ENCODE peak calls at places on chromosomes 4 and X, in seven cellular contexts. One of them, this sample, is unnamed.

GRCh38 chr4:175891863-175892262 is 79.8 kb upstream of the GPM6A start:
- DNase-seq in HCT116: peak
- DNase-seq in K562: no peak
- DNase-seq in HepG2: peak
- DNase-seq in GM12878: no peak
- DNase-seq in SK-N-SH: peak
- DNase-seq in H1: no peak
- DNase-seq in this sample: peak

GRCh38 chr4:3257691-3258482 is 8.9 kb downstream of the MSANTD1 start:
- DNase-seq in HCT116: no peak
- DNase-seq in K562: no peak
- DNase-seq in HepG2: no peak
- DNase-seq in GM12878: peak
- DNase-seq in SK-N-SH: no peak
- DNase-seq in H1: no peak
- DNase-seq in this sample: no peak

GRCh38 chr4:129446074-129446473 is 350.1 kb downstream of the C4orf33 start:
- DNase-seq in HCT116: peak
- DNase-seq in K562: no peak
- DNase-seq in HepG2: no peak
- DNase-seq in GM12878: no peak
- DNase-seq in SK-N-SH: no peak
- DNase-seq in H1: no peak
- DNase-seq in this sample: no peak

GRCh38 chr4:94177822-94178221 is 29.8 kb upstream of the SMARCAD1 start:
- DNase-seq in HCT116: no peak
- DNase-seq in K562: no peak
- DNase-seq in HepG2: no peak
- DNase-seq in GM12878: no peak
- DNase-seq in SK-N-SH: no peak
- DNase-seq in H1: no peak
- DNase-seq in this sample: no peak

GRCh38 chr4:2565533-2565932 is 29.1 kb downstream of the FAM193A start:
- DNase-seq in HCT116: no peak
- DNase-seq in K562: no peak
- DNase-seq in HepG2: no peak
- DNase-seq in GM12878: no peak
- DNase-seq in SK-N-SH: no peak
- DNase-seq in H1: no peak
- DNase-seq in this sample: no peak

GRCh38 chr4:19213388-19213787 is 1038.3 kb upstream of the SLIT2 start:
- DNase-seq in HCT116: no peak
- DNase-seq in K562: no peak
- DNase-seq in HepG2: no peak
- DNase-seq in GM12878: no peak
- DNase-seq in SK-N-SH: no peak
- DNase-seq in H1: no peak
- DNase-seq in this sample: no peak

GRCh38 chr4:56209767-56210166 is 177.5 kb downstream of the AASDH start:
- DNase-seq in HCT116: no peak
- DNase-seq in K562: no peak
- DNase-seq in HepG2: no peak
- DNase-seq in GM12878: no peak
- DNase-seq in SK-N-SH: no peak
- DNase-seq in H1: no peak
- DNase-seq in this sample: no peak

GRCh38 chr4:88033309-88033708 is 25.9 kb downstream of the PKD2 start:
- DNase-seq in HCT116: peak
- DNase-seq in K562: peak
- DNase-seq in HepG2: peak
- DNase-seq in GM12878: no peak
- DNase-seq in SK-N-SH: peak
- DNase-seq in H1: no peak
- DNase-seq in this sample: peak

GRCh38 chr4:168451331-168451730 is 29.0 kb downstream of the DDX60L start:
- DNase-seq in HCT116: no peak
- DNase-seq in K562: no peak
- DNase-seq in HepG2: no peak
- DNase-seq in GM12878: no peak
- DNase-seq in SK-N-SH: no peak
- DNase-seq in H1: no peak
- DNase-seq in this sample: no peak

GRCh38 chr4:13536607-13537006 is 7.7 kb downstream of the NKX3-2 start:
- DNase-seq in HCT116: no peak
- DNase-seq in K562: no peak
- DNase-seq in HepG2: no peak
- DNase-seq in GM12878: no peak
- DNase-seq in SK-N-SH: peak
- DNase-seq in H1: no peak
- DNase-seq in this sample: no peak

GRCh38 chr4:150950657-150951056 is 64.4 kb downstream of the LRBA start:
- DNase-seq in HCT116: no peak
- DNase-seq in K562: peak
- DNase-seq in HepG2: peak
- DNase-seq in GM12878: no peak
- DNase-seq in SK-N-SH: no peak
- DNase-seq in H1: no peak
- DNase-seq in this sample: no peak

GRCh38 chr4:35934370-35934981 is 309.8 kb downstream of the ARAP2 start:
- DNase-seq in HCT116: peak
- DNase-seq in K562: peak
- DNase-seq in HepG2: peak
- DNase-seq in GM12878: peak
- DNase-seq in SK-N-SH: peak
- DNase-seq in H1: no peak
- DNase-seq in this sample: peak

GRCh38 chr4:154560824-154561231 is 2.0 kb upstream of the FGB start:
- DNase-seq in HCT116: no peak
- DNase-seq in K562: no peak
- DNase-seq in HepG2: peak
- DNase-seq in GM12878: no peak
- DNase-seq in SK-N-SH: no peak
- DNase-seq in H1: no peak
- DNase-seq in this sample: no peak

GRCh38 chr4:81454498-81454897 is 17.2 kb downstream of the RASGEF1B start:
- DNase-seq in HCT116: no peak
- DNase-seq in K562: peak
- DNase-seq in HepG2: no peak
- DNase-seq in GM12878: no peak
- DNase-seq in SK-N-SH: no peak
- DNase-seq in H1: no peak
- DNase-seq in this sample: no peak

GRCh38 chr4:107379054-107379869 is 340.8 kb downstream of the PAPSS1 start:
- DNase-seq in HCT116: no peak
- DNase-seq in K562: no peak
- DNase-seq in HepG2: no peak
- DNase-seq in GM12878: no peak
- DNase-seq in SK-N-SH: no peak
- DNase-seq in H1: no peak
- DNase-seq in this sample: no peak

GRCh38 chrX:8289523-8289922 is 118.5 kb upstream of the VCX2 start:
- DNase-seq in HCT116: no peak
- DNase-seq in K562: no peak
- DNase-seq in HepG2: no peak
- DNase-seq in GM12878: no peak
- DNase-seq in SK-N-SH: no peak
- DNase-seq in H1: no peak
- DNase-seq in this sample: no peak

GRCh38 chrX:154472685-154473632 is 6.1 kb downstream of the LAGE3 start:
- DNase-seq in HCT116: no peak
- DNase-seq in K562: no peak
- DNase-seq in HepG2: no peak
- DNase-seq in GM12878: no peak
- DNase-seq in SK-N-SH: no peak
- DNase-seq in H1: no peak
- DNase-seq in this sample: no peak

GRCh38 chrX:150813922-150814321 is 84.5 kb downstream of the CD99L2 start:
- DNase-seq in HCT116: no peak
- DNase-seq in K562: no peak
- DNase-seq in HepG2: no peak
- DNase-seq in GM12878: no peak
- DNase-seq in SK-N-SH: no peak
- DNase-seq in H1: no peak
- DNase-seq in this sample: no peak

GRCh38 chr4:152825336-152825735 is 45.6 kb downstream of the ARFIP1 start:
- DNase-seq in HCT116: no peak
- DNase-seq in K562: no peak
- DNase-seq in HepG2: no peak
- DNase-seq in GM12878: no peak
- DNase-seq in SK-N-SH: no peak
- DNase-seq in H1: no peak
- DNase-seq in this sample: no peak

GRCh38 chr4:36316544-36317082 is 35.2 kb downstream of the DTHD1 start:
- DNase-seq in HCT116: no peak
- DNase-seq in K562: no peak
- DNase-seq in HepG2: no peak
- DNase-seq in GM12878: no peak
- DNase-seq in SK-N-SH: no peak
- DNase-seq in H1: no peak
- DNase-seq in this sample: no peak

GRCh38 chr4:64584981-64585557 is 175.8 kb upstream of the TECRL start:
- DNase-seq in HCT116: peak
- DNase-seq in K562: peak
- DNase-seq in HepG2: peak
- DNase-seq in GM12878: no peak
- DNase-seq in SK-N-SH: peak
- DNase-seq in H1: no peak
- DNase-seq in this sample: no peak

GRCh38 chr4:152962160-152962559 is 26.0 kb downstream of the FHDC1 start:
- DNase-seq in HCT116: no peak
- DNase-seq in K562: no peak
- DNase-seq in HepG2: no peak
- DNase-seq in GM12878: no peak
- DNase-seq in SK-N-SH: no peak
- DNase-seq in H1: no peak
- DNase-seq in this sample: no peak

GRCh38 chr4:40500781-40501180 is 128.9 kb downstream of the RBM47 start:
- DNase-seq in HCT116: no peak
- DNase-seq in K562: no peak
- DNase-seq in HepG2: no peak
- DNase-seq in GM12878: no peak
- DNase-seq in SK-N-SH: no peak
- DNase-seq in H1: no peak
- DNase-seq in this sample: no peak

DNA sequence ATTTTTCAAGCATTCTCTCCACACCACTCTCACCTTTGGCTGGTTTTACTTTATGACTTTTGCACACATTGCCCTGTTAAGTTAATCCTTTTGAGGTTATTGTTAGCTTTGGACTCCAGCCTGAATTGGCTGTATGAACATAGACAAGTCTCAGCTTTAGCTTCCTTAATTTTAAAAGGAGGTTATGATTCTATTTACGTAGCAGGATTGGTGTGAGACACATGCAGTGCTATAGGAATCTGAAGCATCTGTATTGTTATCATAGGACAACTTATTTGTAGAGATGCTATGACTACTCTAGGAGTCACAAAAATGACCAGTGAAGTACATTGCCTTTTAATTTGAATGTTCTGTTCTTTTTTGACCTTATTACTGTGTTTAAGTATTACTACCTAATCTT is 15.7 kb downstream of the PGAM4 start:
- DNase-seq in HCT116: no peak
- DNase-seq in K562: no peak
- DNase-seq in HepG2: no peak
- DNase-seq in GM12878: no peak
- DNase-seq in SK-N-SH: no peak
- DNase-seq in H1: no peak
- DNase-seq in this sample: no peak
- TF ChIP-seq JUND in HCT116: no peak
- TF ChIP-seq JUND in K562: no peak
- TF ChIP-seq JUND in HepG2: no peak
- TF ChIP-seq JUND in GM12878: no peak
- TF ChIP-seq JUND in SK-N-SH: no peak
- TF ChIP-seq JUND in H1: no peak
- TF ChIP-seq JUND in this sample: no peak

DNA sequence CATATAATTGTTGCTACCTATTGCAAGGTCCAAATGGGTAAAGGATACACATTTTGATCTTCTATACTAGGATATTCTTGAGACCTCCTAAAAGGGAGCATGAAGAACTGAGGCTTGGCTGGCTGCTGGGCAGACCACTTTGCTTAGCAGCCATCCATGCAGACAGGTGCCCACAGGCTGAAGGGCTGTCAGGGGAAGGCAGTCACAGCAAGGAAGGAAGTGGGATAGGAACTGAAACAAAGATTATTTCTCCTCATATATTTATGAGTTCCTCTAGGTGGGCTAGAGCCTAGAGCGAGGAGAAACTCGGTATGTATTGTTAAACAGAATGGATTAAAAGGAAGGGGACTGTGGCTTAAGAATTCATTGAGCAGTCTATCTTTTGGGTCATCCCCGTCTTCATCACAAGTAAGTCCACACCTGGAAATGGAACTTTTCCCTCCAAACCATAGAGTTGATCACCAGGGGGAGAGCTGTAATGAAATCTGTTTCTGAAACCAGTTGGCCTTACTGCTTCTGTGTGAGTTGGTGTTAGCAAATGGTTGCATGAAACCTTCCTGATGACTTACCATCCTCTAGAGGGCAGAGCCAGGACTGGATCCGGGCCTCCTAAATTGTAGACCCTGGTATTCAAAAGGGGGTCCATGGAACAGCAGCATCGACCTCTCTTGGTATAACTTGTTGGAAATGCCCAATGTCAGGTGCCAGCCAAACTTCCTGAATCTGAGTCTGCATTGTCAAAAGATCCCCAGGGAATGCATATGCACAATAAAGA is 42.3 kb downstream of the AFF2 start:
- DNase-seq in HCT116: no peak
- DNase-seq in K562: no peak
- DNase-seq in HepG2: no peak
- DNase-seq in GM12878: no peak
- DNase-seq in SK-N-SH: no peak
- DNase-seq in H1: no peak
- DNase-seq in this sample: no peak
- TF ChIP-seq JUND in HCT116: no peak
- TF ChIP-seq JUND in K562: no peak
- TF ChIP-seq JUND in HepG2: no peak
- TF ChIP-seq JUND in GM12878: no peak
- TF ChIP-seq JUND in SK-N-SH: no peak
- TF ChIP-seq JUND in H1: no peak
- TF ChIP-seq JUND in this sample: no peak

GRCh38 chrX:111181883-111182400 is 86.0 kb downstream of the PAK3 start:
- DNase-seq in HCT116: no peak
- DNase-seq in K562: no peak
- DNase-seq in HepG2: no peak
- DNase-seq in GM12878: no peak
- DNase-seq in SK-N-SH: no peak
- DNase-seq in H1: no peak
- DNase-seq in this sample: no peak
- TF ChIP-seq JUND in HCT116: no peak
- TF ChIP-seq JUND in K562: no peak
- TF ChIP-seq JUND in HepG2: no peak
- TF ChIP-seq JUND in GM12878: no peak
- TF ChIP-seq JUND in SK-N-SH: no peak
- TF ChIP-seq JUND in H1: no peak
- TF ChIP-seq JUND in this sample: no peak

DNA sequence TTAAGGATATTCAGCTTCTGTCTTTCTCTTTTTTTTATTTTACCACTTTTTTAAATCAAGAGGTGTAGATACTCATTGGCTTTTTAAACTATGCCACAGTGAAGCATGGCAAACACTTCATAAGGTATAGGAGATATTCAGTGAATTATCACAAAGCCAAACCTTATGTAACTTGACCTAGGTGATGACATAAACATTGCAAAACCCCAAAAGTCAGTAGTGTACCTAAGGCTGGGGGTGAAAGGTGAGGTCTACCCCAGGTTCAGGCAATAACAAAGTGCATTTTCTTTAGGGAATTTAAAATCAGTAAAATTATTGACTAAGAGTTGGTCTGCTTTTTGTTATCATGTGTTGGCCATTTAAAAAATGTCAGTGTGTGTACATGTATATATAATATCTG is 39.1 kb downstream of the CDKL5 start:
- DNase-seq in HCT116: no peak
- DNase-seq in K562: no peak
- DNase-seq in HepG2: peak
- DNase-seq in GM12878: no peak
- DNase-seq in SK-N-SH: no peak
- DNase-seq in H1: no peak
- DNase-seq in this sample: no peak
- TF ChIP-seq JUND in HCT116: no peak
- TF ChIP-seq JUND in K562: no peak
- TF ChIP-seq JUND in HepG2: no peak
- TF ChIP-seq JUND in GM12878: no peak
- TF ChIP-seq JUND in SK-N-SH: no peak
- TF ChIP-seq JUND in H1: no peak
- TF ChIP-seq JUND in this sample: no peak

This sample was measured in T47D.